ENCODE peak calls at places on chromosomes 4 and X, in six cellular contexts. L is endothelial cell of umbilical vein, G is IMR-90, H is sigmoid colon, N is body of pancreas, A is heart left ventricle. V is an unnamed sample.

GRCh38 chr4:138037716-138038115 is 204.4 kb downstream of the SLC7A11 start:
- DNase-seq in L (no peak), G (peak), H (no peak), N (no peak), A (no peak), V (no peak)

GRCh38 chr4:120591038-120591437 is 331.5 kb downstream of the PRDM5 start:
- DNase-seq in L (no peak), G (no peak), H (no peak), N (no peak), A (no peak), V (no peak)

GRCh38 chr4:157576671-157577070 is 356.1 kb downstream of the GRIA2 start:
- DNase-seq in L (no peak), G (no peak), H (no peak), N (no peak), A (no peak), V (no peak)

GRCh38 chr4:159242427-159242826 is 139.5 kb downstream of the RAPGEF2 start:
- DNase-seq in L (no peak), G (no peak), H (no peak), N (no peak), A (no peak), V (no peak)

GRCh38 chr4:174540175-174540574 is 17.9 kb upstream of the HPGD start:
- DNase-seq in L (no peak), G (no peak), H (no peak), N (no peak), A (no peak), V (no peak)

GRCh38 chr4:93749351-93749761 is 79.2 kb upstream of the ATOH1 start:
- DNase-seq in L (no peak), G (no peak), H (no peak), N (no peak), A (no peak), V (no peak)

GRCh38 chrX:115968436-115969252 is 201.9 kb upstream of the AGTR2 start:
- DNase-seq in L (peak), G (no peak), H (peak), N (peak), A (peak), V (peak)

GRCh38 chr4:107094332-107094731 is 58.2 kb upstream of the DKK2 start:
- DNase-seq in L (peak), G (peak), H (no peak), N (no peak), A (no peak), V (peak)

GRCh38 chrX:257681-258289 is 23.4 kb upstream of the PLCXD1 start:
- DNase-seq in L (no peak), G (no peak), H (peak), N (no peak), A (no peak), V (no peak)

GRCh38 chr4:185839204-185839712 is 27.3 kb upstream of the SORBS2 start:
- DNase-seq in L (peak), G (peak), H (peak), N (no peak), A (peak), V (peak)

GRCh38 chrX:150935466-150935865 is 37.0 kb upstream of the CD99L2 start:
- DNase-seq in L (no peak), G (peak), H (no peak), N (no peak), A (no peak), V (peak)

GRCh38 chrX:145821291-145821897 is 3.8 kb downstream of the SLITRK2 start:
- DNase-seq in L (no peak), G (no peak), H (no peak), N (no peak), A (no peak), V (no peak)

GRCh38 chr4:78481180-78481579 is 70.4 kb upstream of the ANXA3 start:
- DNase-seq in L (no peak), G (peak), H (no peak), N (no peak), A (no peak), V (no peak)

GRCh38 chr4:36394352-36394903 is 113.0 kb downstream of the DTHD1 start:
- DNase-seq in L (no peak), G (no peak), H (no peak), N (no peak), A (no peak), V (no peak)

GRCh38 chr4:156977435-156978160 is 6.0 kb upstream of the PDGFC start:
- DNase-seq in L (no peak), G (peak), H (no peak), N (no peak), A (no peak), V (no peak)

GRCh38 chr4:74755486-74755885 is 38.8 kb downstream of the BTC start:
- DNase-seq in L (no peak), G (no peak), H (peak), N (no peak), A (no peak), V (no peak)

GRCh38 chr4:25065451-25065850 is 34.7 kb upstream of the LGI2 start:
- DNase-seq in L (no peak), G (no peak), H (no peak), N (no peak), A (no peak), V (no peak)

GRCh38 chr4:119666653-119667091 is 38.1 kb upstream of the PDE5A start:
- DNase-seq in L (no peak), G (peak), H (no peak), N (no peak), A (no peak), V (no peak)

GRCh38 chrX:16822723-16823122 is 36.5 kb downstream of the TXLNG start:
- DNase-seq in L (peak), G (peak), H (no peak), N (no peak), A (no peak), V (no peak)

GRCh38 chr4:154361450-154361849 is 130.1 kb downstream of the DCHS2 start:
- DNase-seq in L (no peak), G (no peak), H (no peak), N (no peak), A (no peak), V (no peak)

GRCh38 chr4:110197421-110198398 is 705 bp downstream of the ELOVL6 start:
- DNase-seq in L (peak), G (peak), H (peak), N (peak), A (no peak), V (peak)

GRCh38 chr4:110196206-110196870 is 2.1 kb downstream of the ELOVL6 start:
- DNase-seq in L (peak), G (peak), H (peak), N (peak), A (peak), V (peak)

GRCh38 chr4:110200673-110201072 is 2.3 kb upstream of the ELOVL6 start:
- DNase-seq in L (no peak), G (no peak), H (no peak), N (no peak), A (no peak), V (no peak)

GRCh38 chr4:110196871-110197420 is 1.5 kb downstream of the ELOVL6 start:
- DNase-seq in L (peak), G (peak), H (peak), N (no peak), A (peak), V (peak)

GRCh38 chr4:110198472-110199419 is at the start of gene ELOVL6:
- DNase-seq in L (peak), G (peak), H (peak), N (peak), A (peak), V (peak)
- TF ChIP-seq POLR2A in L (no peak), G (peak), H (no peak), N (no peak), A (no peak), V (peak)

DNA sequence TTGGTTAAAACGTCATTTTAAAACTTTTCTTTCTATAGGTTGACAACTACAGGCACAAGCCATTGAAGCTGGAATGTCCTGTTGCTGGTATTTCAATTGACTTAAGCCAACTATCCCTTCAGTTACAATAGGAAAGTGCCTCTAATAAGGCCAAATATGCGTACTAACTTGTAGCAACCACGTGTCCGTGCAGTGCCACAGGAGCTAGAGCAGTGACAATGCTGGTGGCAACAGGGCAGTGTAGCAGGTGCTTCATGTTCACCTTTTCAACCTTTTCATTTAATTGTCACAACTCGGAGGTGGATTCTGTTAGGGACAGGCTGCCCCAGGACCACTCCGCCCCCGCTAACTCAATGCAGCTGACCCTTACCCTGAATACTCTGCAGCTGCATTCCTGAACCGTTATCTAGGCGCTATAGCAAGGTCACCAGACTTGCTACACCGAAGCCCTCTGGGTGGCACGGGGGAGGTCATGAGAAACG is 37.7 kb downstream of the ERVMER34-1 start:
- DNase-seq in L (peak), G (peak), H (no peak), N (no peak), A (peak), V (no peak)
- TF ChIP-seq POLR2A in L (no peak), G (no peak), H (no peak), N (no peak), A (no peak), V (no peak)

DNA sequence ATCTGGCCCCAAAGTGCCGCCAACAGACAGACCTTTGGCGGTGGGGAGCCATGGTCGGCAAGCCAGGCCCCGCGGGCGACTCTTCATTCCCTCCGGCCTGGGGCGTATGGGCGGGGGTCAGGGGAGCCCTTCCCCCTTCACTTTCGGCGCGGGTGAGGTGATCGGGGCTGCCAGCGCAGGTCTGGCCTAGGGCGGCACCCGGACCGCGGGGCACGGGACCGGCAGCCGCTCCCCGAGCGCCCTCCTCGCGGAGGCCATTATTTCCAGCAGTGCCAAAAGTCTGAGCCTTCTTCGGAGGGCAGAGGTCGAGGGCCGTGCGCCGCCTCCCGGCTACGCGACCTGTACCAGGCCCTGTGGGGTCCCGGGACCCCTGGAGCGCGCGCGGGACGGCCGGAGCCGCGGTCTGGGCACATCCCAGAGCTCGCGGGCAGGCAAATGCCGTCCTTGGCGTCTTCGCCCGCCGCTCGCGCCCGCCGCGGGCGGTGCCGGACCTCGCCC is 620 bp upstream of the KDM6A start:
- DNase-seq in L (peak), G (peak), H (peak), N (peak), A (no peak), V (no peak)
- TF ChIP-seq POLR2A in L (peak), G (no peak), H (no peak), N (no peak), A (no peak), V (peak)

GRCh38 chrX:14872851-14873675 is at the start of the genes FANCB and MOSPD2:
- DNase-seq in L (peak), G (peak), H (peak), N (peak), A (peak), V (peak)
- TF ChIP-seq POLR2A in L (peak), G (no peak), H (no peak), N (peak), A (no peak), V (peak)

DNA sequence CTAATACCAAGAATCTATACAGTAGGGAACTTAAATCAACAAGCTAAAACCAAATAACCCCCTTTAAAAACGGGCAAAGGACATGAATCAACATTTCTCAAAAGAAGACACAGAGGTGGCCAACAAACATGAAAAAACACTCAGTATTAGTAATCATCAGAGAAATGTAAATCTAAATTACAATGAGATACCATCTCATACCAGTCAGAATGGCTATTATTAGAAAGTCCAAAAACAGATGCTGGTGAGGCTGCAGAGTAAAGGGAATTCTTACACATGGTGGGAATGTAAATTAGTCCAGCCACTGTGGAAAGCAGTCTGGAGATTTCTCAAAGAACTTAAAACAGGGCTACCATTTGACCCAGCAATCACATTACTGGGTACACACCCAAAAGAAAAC is 167.8 kb downstream of the PACRGL start:
- DNase-seq in L (no peak), G (no peak), H (no peak), N (no peak), A (no peak), V (no peak)
- TF ChIP-seq POLR2A in L (no peak), G (no peak), H (no peak), N (no peak), A (no peak), V (no peak)

GRCh38 chrX:9875801-9876200 is 89.6 kb downstream of the SHROOM2 start:
- DNase-seq in L (no peak), G (no peak), H (no peak), N (no peak), A (no peak), V (no peak)
- TF ChIP-seq POLR2A in L (no peak), G (no peak), H (no peak), N (no peak), A (no peak), V (no peak)

DNA sequence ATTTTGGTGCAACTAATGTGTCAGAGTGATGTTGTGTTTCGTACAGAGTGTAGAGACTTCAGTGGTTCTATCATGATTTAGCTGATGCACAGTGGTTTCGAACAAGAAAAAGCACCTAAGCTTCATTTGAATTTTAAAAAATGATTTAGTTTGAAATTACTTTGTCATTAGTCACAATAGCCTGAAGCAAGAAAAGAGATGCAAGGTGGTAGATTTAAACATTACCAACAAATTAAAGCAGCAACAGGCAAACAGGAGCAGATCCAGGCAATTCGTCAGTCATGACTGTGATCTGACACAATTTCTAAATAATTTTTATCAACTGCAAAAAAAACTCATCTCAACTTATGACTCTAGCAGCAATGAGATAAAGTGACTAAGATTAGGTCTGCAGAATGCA is 24.6 kb upstream of the COX7B2 start:
- DNase-seq in L (no peak), G (no peak), H (no peak), N (no peak), A (no peak), V (no peak)
- TF ChIP-seq POLR2A in L (no peak), G (no peak), H (no peak), N (no peak), A (no peak), V (no peak)

GRCh38 chr4:3291969-3292570 is 751 bp upstream of the RGS12 start:
- DNase-seq in L (no peak), G (no peak), H (peak), N (peak), A (peak), V (peak)

GRCh38 chr4:3291411-3291968 is 1.3 kb upstream of the RGS12 start:
- DNase-seq in L (no peak), G (no peak), H (no peak), N (peak), A (no peak), V (no peak)

GRCh38 chr4:3293410-3294391 is 880 bp downstream of the RGS12 start:
- DNase-seq in L (peak), G (no peak), H (no peak), N (no peak), A (no peak), V (no peak)

GRCh38 chr4:3294401-3295241 is 1.8 kb downstream of the RGS12 start:
- DNase-seq in L (no peak), G (no peak), H (no peak), N (no peak), A (no peak), V (no peak)

DNA sequence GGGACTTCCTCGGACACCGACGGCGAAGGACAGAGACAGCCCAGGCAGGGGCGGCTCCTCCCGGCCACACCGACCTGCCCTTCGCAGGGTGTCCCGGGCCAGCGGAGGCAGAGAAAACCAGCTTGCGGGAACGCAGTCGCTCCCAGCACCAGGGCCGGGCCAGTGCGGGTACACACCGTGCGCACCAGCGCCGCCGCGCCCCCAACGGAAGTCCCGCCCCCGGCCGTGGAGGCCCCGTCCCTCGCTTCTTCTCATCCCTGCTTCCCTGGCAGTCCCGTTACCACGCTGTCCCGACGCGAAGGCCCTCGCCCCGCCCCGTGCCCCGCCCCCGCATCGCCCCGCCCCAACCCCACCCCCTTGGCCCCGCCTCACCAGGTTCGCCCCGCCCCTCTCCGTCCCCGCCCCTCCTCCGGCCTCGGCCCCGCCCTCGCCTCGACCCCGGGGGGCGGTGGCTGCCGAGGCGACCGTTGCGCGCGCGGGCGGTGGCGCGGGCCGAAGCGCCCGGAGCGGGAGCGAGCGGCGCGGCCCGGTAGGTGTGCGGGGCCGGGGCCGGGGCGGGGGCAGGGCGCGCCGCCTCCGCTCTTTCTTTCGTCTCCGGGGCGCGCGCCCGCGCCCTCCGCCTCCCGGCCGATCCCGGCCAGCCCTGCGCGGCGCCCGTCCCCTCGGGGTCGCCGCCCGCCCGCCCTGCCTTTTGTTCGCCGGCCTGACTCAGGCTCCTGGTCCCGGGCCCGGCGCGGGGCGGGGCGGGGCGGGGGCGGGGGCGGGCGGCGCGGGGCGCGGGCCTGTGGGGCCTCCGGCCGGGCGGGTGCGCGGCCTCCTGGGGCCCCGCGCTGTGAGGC is at the start of gene RGS12:
- DNase-seq in L (peak), G (peak), H (peak), N (peak), A (peak), V (peak)
- TF ChIP-seq POLR2A in L (peak), G (peak), H (peak), N (peak), A (peak), V (peak)